ENCODE peak calls at places on chromosome 7, in four cellular contexts. B is HepG2, Q is H1, C is K562. G is an unnamed sample.

GRCh38 chr7:48594349-48594748 is 330.0 kb upstream of the CDC14C start:
- DNase-seq in C (no peak), B (no peak), Q (no peak), G (no peak)

GRCh38 chr7:46812047-46812672 is 769.8 kb downstream of the TNS3 start:
- DNase-seq in C (no peak), Q (no peak), B (no peak), G (no peak)

GRCh38 chr7:73865738-73866445 is 4.9 kb downstream of the TMEM270 start:
- DNase-seq in B (peak), C (no peak), Q (peak), G (peak)

GRCh38 chr7:85659364-85659763 is 472.5 kb upstream of the SEMA3D start:
- DNase-seq in B (no peak), C (no peak), Q (no peak), G (no peak)

GRCh38 chr7:8360564-8361153 is 72.8 kb upstream of the NXPH1 start:
- DNase-seq in B (no peak), C (no peak), Q (no peak), G (no peak)

GRCh38 chr7:38318803-38319416 is 45.5 kb upstream of the TARP start:
- DNase-seq in Q (no peak), C (peak), B (peak), G (peak)

GRCh38 chr7:152899004-152899403 is 139.5 kb downstream of the ACTR3B start:
- DNase-seq in B (no peak), Q (no peak), C (no peak), G (no peak)

GRCh38 chr7:81268551-81268950 is 349.7 kb upstream of the SEMA3C start:
- DNase-seq in C (no peak), Q (no peak), B (no peak), G (no peak)

GRCh38 chr7:101942603-101943210 is 125.3 kb downstream of the CUX1 start:
- DNase-seq in C (no peak), Q (no peak), B (no peak), G (no peak)

GRCh38 chr7:72785166-72785955 is 42.6 kb downstream of the TYW1B start:
- DNase-seq in B (no peak), C (no peak), Q (no peak), G (no peak)

GRCh38 chr7:129989466-129989865 is 36.7 kb upstream of the UBE2H start:
- DNase-seq in Q (no peak), B (no peak), C (no peak), G (no peak)

GRCh38 chr7:149865437-149865836 is 8.3 kb upstream of the ATP6V0E2 start:
- DNase-seq in C (no peak), Q (no peak), B (no peak), G (no peak)

GRCh38 chr7:108066486-108066885 is 63.5 kb upstream of the LAMB1 start:
- DNase-seq in Q (no peak), C (no peak), B (peak), G (no peak)

GRCh38 chr7:37405603-37406122 is 43.0 kb downstream of the ELMO1 start:
- DNase-seq in C (peak), B (no peak), Q (no peak), G (no peak)

DNA sequence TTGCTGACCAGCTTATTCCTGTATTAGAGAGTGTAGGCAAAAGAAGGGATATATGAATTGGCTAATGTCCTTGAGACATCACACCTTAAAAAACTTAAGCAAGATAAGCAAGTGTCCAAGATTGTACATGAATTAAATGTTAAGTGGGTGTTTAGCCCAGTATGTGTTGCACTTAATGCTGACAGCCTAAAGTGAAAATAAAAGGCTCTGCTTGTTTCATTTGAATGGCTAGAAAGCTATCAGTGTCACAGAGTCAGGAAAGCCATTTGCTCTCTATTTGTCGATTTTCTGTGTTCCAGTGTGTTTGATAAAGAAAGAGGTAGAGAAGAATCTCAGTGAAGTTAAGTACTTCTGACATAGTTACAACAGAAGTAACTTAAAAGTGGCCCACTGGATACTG is 744.9 kb downstream of the ANKRD7 start:
- DNase-seq in C (no peak), Q (no peak), B (no peak), G (no peak)
- TF ChIP-seq EP300 in C (no peak), Q (no peak), B (no peak), G (no peak)

GRCh38 chr7:96996937-96997511 is 8.3 kb upstream of the DLX6 start:
- DNase-seq in B (no peak), C (no peak), Q (no peak), G (no peak)

GRCh38 chr7:96996111-96996936 is 9.0 kb upstream of the DLX6 start:
- DNase-seq in C (no peak), B (no peak), Q (peak), G (no peak)

GRCh38 chr7:96997512-96998032 is 7.8 kb upstream of the DLX6 start:
- DNase-seq in Q (no peak), B (no peak), C (no peak), G (no peak)

GRCh38 chr7:96998765-96999164 is 6.6 kb upstream of the DLX6 start:
- DNase-seq in B (no peak), C (no peak), Q (peak), G (no peak)

DNA sequence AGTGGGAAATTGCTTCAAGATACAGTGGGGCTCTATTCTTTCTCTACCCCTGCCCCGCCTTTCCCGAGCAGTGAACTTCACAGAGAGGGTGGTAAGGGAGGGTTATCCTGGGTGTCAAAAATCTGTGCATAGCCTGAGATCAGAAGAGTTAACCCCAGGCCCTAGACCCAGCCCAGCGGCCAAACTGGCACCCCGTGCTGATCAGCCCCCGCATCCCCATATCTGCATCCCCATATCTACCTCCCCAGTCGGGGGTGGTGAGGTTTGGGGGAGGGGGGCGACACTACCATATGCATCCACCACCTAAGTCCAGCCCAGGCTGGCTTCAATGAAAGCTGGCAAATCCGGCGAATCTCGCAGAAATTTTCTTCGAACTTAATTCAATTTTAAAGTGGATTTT is 7.0 kb upstream of the DLX6 start:
- DNase-seq in C (no peak), Q (no peak), B (no peak), G (no peak)
- TF ChIP-seq JUN in C (no peak), Q (no peak), B (no peak), G (no peak)

DNA sequence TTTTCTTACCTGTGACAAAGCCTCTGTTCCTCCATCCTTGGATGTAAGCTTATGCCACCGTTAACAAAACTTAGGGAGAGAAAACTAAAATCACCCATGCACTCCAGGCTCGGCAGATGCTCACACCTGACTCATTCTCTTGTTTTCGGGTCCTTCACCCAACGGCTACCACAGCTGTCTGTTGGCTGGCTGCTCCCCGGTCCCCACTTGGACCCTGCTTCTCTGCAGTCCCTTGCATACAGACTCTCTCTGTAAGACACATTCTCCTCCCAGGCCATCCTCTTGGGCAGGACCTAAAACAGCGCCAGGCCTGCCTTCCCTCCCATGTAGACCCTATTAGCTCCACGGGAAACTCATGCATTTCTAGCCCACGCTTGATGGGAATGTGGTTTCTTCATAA is 12.1 kb upstream of the INHBA start:
- DNase-seq in Q (no peak), B (no peak), C (no peak), G (no peak)
- TF ChIP-seq CHD2 in Q (no peak), B (no peak), C (no peak), G (no peak)

GRCh38 chr7:157909370-157909769 is 572.6 kb downstream of the DNAJB6 start:
- DNase-seq in C (no peak), Q (no peak), B (no peak), G (no peak)

GRCh38 chr7:157910446-157910845 is 573.6 kb downstream of the DNAJB6 start:
- DNase-seq in B (no peak), Q (no peak), C (no peak), G (no peak)

GRCh38 chr7:157907091-157907490 is 570.3 kb downstream of the DNAJB6 start:
- DNase-seq in C (no peak), B (no peak), Q (no peak), G (no peak)

GRCh38 chr7:157906583-157906982 is 569.8 kb downstream of the DNAJB6 start:
- DNase-seq in B (no peak), C (no peak), Q (no peak), G (no peak)

DNA sequence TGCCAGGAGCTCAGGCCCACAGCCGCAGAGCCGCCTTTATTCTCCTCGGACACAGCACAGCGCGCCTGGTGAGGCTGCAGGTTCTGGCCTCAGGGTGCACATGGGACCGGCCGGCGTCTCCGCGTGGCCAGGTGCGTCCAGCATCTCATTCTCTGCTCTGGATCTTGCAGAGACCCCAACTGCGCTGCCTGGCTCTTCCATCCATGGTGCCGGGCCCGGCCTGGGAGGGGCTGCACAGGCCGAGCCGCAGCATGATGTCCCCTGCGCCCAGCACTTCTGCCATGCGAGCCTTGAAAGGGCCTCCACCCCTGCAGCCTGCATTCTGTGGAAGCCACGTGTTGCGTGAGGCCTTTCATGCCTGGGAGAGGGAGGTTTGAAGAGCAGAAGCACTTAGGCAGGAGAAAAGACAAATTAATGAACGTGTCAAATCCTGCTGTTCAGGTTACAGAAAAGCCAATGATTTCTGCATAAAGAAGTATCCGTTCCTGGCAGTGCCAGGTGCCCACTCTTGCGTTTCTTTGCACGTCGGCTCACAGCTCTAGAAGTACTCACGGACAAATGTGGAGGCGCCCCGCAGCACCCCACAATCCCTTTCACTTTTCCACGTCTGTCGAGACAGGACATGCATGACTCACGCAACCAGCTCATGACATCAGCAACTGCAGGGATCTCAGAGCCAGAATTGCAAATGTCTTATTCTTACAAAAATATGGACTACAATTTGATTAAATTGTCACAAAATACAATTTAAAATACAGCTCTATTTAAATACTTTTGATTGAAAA is 571.4 kb downstream of the DNAJB6 start:
- DNase-seq in B (no peak), Q (no peak), C (no peak), G (no peak)
- TF ChIP-seq EP300 in B (no peak), Q (no peak), C (no peak), G (no peak)

G was measured in A549.